ENCODE peak calls at places on chromosomes 4 and X, in seven cellular contexts. F is CD4-positive, alpha-beta T cell; B is bronchial epithelial cell; M is thoracic aorta; Z is stomach; C is sigmoid colon; U is body of pancreas. O is an unnamed sample.

GRCh38 chr4:20638825-20639224 is 61.4 kb upstream of the PACRGL start:
- DNase-seq in F (no peak), B (no peak), M (no peak), Z (no peak), C (no peak), U (no peak), O (no peak)

GRCh38 chr4:120709986-120710385 is 212.5 kb downstream of the PRDM5 start:
- DNase-seq in F (no peak), B (peak; percentile 64), M (no peak), Z (no peak), C (no peak), U (no peak), O (no peak)

GRCh38 chrX:117532339-117532738 is 584.3 kb downstream of the KLHL13 start:
- DNase-seq in F (no peak), B (no peak), M (no peak), Z (no peak), C (no peak), U (no peak), O (no peak)

GRCh38 chr4:99400831-99401230 is 34.3 kb downstream of the ADH7 start:
- DNase-seq in F (no peak), B (no peak), M (no peak), Z (no peak), C (no peak), U (no peak), O (no peak)

GRCh38 chr4:15232725-15233597 is 194.9 kb upstream of the C1QTNF7 start:
- DNase-seq in F (no peak), B (peak; percentile 47), M (no peak), Z (no peak), C (no peak), U (no peak), O (peak; percentile 25)

GRCh38 chr4:80916770-80917169 is 113.7 kb upstream of the BMP3 start:
- DNase-seq in F (no peak), B (no peak), M (no peak), Z (no peak), C (no peak), U (no peak), O (no peak)

GRCh38 chr4:2768921-2769336 is 12.8 kb upstream of the TNIP2 start:
- DNase-seq in F (no peak), B (no peak), M (no peak), Z (no peak), C (peak; percentile 61), U (no peak), O (no peak)

GRCh38 chrX:17459596-17459995 is 84.6 kb downstream of the NHS start:
- DNase-seq in F (no peak), B (peak; percentile 66), M (no peak), Z (no peak), C (no peak), U (no peak), O (no peak)

GRCh38 chr4:145083891-145084640 is 13.9 kb downstream of the ANAPC10 start:
- DNase-seq in F (no peak), B (peak; percentile 66), M (no peak), Z (no peak), C (no peak), U (no peak), O (no peak)

GRCh38 chrX:74579597-74580209 is 34.7 kb downstream of the RLIM start:
- DNase-seq in F (no peak), B (no peak), M (no peak), Z (no peak), C (no peak), U (no peak), O (no peak)

GRCh38 chrX:25004485-25005032 is 11.2 kb downstream of the ARX start:
- DNase-seq in F (no peak), B (no peak), M (no peak), Z (no peak), C (no peak), U (no peak), O (no peak)

GRCh38 chr4:108619372-108620100 is 840 bp upstream of the RPL34 start:
- DNase-seq in F (peak; percentile 29), B (no peak), M (no peak), Z (no peak), C (no peak), U (no peak), O (no peak)

GRCh38 chr4:74543247-74543670 is 98.3 kb downstream of the AREG start:
- DNase-seq in F (no peak), B (no peak), M (no peak), Z (no peak), C (no peak), U (no peak), O (peak; percentile 56)

GRCh38 chr4:73902038-73902637 is 32.9 kb downstream of the CXCL1 start:
- DNase-seq in F (no peak), B (peak; percentile 69), M (no peak), Z (no peak), C (no peak), U (no peak), O (no peak)

GRCh38 chr4:104531390-104531789 is 36.7 kb upstream of the CXXC4 start:
- DNase-seq in F (no peak), B (no peak), M (no peak), Z (no peak), C (no peak), U (no peak), O (no peak)

GRCh38 chr4:134762053-134762452 is 560.5 kb upstream of the PABPC4L start:
- DNase-seq in F (no peak), B (no peak), M (no peak), Z (no peak), C (no peak), U (no peak), O (no peak)

GRCh38 chr4:124334119-124334518 is 378.4 kb downstream of the ANKRD50 start:
- DNase-seq in F (no peak), B (peak; percentile 87), M (no peak), Z (no peak), C (no peak), U (peak; percentile 40), O (peak; percentile 80)

GRCh38 chrX:29662101-29662500 is 553.3 kb upstream of the MAGEB2 start:
- DNase-seq in F (no peak), B (peak; percentile 77), M (no peak), Z (no peak), C (no peak), U (no peak), O (peak; percentile 8)
- H3K27me3 ChIP-seq in F (no peaks in the 10 kb centered on the region), B (no peaks in the 10 kb centered on the region), M (no peaks in the 10 kb centered on the region), Z (no peaks in the 10 kb centered on the region), C (no peaks in the 10 kb centered on the region), U (no peaks in the 10 kb centered on the region), O (no peaks in the 10 kb centered on the region)

DNA sequence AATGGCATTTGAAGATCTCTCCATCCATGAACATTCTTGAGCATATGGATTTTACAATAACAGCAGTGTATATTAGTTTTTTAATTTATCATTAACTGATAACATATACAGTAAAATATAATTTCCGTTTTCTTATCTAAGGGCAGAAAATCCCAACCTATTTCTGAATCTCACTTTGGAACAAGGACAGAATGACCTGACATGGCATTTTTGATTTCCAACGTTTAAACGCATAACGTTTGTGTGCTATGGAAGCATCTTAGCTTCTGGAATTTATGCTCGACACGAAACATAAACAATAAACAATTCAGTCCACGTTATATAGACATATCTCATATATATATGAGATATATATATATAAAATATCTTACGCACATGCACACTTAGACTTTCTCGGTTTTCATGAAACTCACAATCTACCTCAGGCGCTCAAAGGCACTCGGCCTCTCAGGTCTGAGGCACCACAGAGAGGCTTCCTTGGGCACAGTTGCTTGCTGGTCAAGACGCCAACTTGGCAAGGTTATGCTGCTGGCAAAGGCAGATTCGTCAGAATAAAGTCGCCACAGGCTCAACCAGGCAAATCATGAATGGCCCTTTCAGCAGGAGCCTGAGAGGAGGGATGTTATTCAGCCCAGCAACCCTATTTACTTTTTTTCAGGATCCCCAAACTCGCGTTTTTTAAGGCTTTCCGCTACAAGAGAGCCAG is 1.0 kb upstream of the UGT8 start:
- DNase-seq in F (no peak), B (no peak), M (no peak), Z (peak; percentile 47), C (no peak), U (peak; percentile 44), O (no peak)
- H3K27me3 ChIP-seq in F (peaks cover 25% of the 10 kb centered on the region), B (peaks cover 13% of the 10 kb centered on the region), M (no peaks in the 10 kb centered on the region), Z (peaks cover 35% of the 10 kb centered on the region), C (peaks cover 8% of the 10 kb centered on the region), U (no peaks in the 10 kb centered on the region), O (peaks cover 11% of the 10 kb centered on the region)

GRCh38 chrX:153644356-153645125 is 2.5 kb upstream of the DUSP9 start:
- DNase-seq in F (no peak), B (no peak), M (no peak), Z (no peak), C (peak; percentile 59), U (no peak), O (no peak)

GRCh38 chrX:153642313-153642654 is 4.7 kb upstream of the DUSP9 start:
- DNase-seq in F (no peak), B (no peak), M (no peak), Z (no peak), C (no peak), U (no peak), O (peak; percentile 39)

GRCh38 chrX:153642655-153643430 is 4.2 kb upstream of the DUSP9 start:
- DNase-seq in F (no peak), B (no peak), M (no peak), Z (no peak), C (no peak), U (no peak), O (no peak)

GRCh38 chrX:153645151-153645550 is 1.9 kb upstream of the DUSP9 start:
- DNase-seq in F (no peak), B (no peak), M (no peak), Z (no peak), C (peak; percentile 37), U (no peak), O (no peak)

DNA sequence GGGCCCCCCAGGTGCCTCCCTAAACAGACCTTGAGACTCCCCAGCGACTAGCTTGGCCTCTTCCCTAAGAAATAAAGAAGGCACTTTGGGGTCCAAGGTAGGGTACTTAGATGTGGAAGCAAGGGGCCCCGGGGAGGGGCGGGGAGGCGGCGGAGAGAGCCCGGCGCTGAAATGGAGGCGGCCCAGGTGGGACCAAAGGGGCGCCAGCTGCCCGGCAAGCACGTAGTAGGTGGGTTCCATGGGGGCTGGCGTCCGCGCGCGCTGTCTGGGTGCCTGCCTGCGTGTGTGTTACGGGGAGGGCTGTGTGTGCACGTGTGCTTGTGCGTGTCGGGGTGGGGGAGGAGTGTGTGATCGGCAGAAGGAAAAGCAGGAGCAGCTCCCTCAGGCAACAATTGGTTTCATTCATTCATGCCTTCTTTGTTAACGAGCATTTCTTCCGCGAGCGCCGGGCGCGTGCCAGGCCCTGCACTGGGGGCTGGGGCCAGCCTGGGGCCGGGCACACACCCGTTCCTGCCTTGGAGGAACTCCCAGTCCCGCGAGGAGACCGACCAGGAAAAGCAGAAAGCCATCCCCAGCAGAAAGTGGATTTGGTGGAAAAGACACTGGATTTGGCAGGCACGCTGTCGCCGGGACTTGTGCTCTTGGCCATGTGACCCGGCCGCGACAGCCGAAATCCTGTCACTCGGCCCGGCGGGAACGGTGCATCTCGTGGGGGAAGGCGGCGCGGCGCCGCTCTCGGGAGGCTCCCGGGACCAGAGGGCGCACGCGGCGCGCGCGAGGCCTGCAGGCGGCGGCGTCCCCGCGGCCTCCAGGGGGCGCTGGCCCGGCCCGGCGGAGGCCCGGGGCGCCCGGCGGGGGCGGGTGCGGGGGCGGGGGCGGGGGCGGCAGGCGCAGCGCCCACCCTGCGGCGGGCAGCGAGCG is 3.3 kb upstream of the DUSP9 start:
- DNase-seq in F (no peak), B (no peak), M (no peak), Z (no peak), C (peak; percentile 56), U (no peak), O (no peak)
- H3K27me3 ChIP-seq in F (peaks cover 44% of the 10 kb centered on the region), B (peaks cover 3% of the 10 kb centered on the region), M (no peaks in the 10 kb centered on the region), Z (peaks cover 92% of the 10 kb centered on the region), C (peaks cover 57% of the 10 kb centered on the region), U (peaks cover 5% of the 10 kb centered on the region), O (peaks cover 8% of the 10 kb centered on the region)

DNA sequence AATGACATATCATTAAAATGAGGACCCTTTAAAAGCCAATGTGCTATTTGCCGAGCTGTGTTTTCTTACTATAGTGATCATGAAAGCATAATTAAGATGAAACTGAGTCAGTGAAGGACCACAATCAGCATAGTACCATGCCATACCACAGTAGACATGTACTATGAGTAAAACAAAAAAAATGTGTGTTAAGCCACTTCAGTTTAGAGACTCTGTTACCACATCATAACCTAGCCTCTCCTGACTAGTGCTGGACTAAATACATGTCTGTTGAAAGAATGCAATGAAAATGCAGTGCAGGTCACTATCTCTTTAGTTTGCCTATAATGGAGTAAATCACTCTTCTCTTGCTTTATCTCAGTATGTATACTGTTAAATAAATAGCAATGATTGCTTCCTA is 12.3 kb upstream of the DDX53 start:
- DNase-seq in F (no peak), B (peak; percentile 31), M (no peak), Z (no peak), C (no peak), U (no peak), O (no peak)
- H3K27me3 ChIP-seq in F (no peaks in the 10 kb centered on the region), B (no peaks in the 10 kb centered on the region), M (no peaks in the 10 kb centered on the region), Z (no peaks in the 10 kb centered on the region), C (no peaks in the 10 kb centered on the region), U (no peaks in the 10 kb centered on the region), O (no peaks in the 10 kb centered on the region)